ENCODE peak calls at places on chromosome 1, in six cellular contexts. One of them, this sample, is unnamed.

GRCh38 chr1:227889047-227889862 is 58.5 kb downstream of the WNT9A start:
- DNase-seq in cardiac muscle cell: no peak
- DNase-seq in tibial artery: peak
- DNase-seq in psoas muscle: peak
- DNase-seq in astrocyte of the spinal cord: no peak
- DNase-seq in bronchial epithelial cell: no peak
- DNase-seq in this sample: no peak

GRCh38 chr1:19654886-19655717 is 9.6 kb upstream of the HTR6 start:
- DNase-seq in tibial artery: no peak
- DNase-seq in astrocyte of the spinal cord: no peak
- DNase-seq in bronchial epithelial cell: no peak
- DNase-seq in cardiac muscle cell: no peak
- DNase-seq in psoas muscle: peak
- DNase-seq in this sample: no peak

GRCh38 chr1:172746091-172746949 is 87.4 kb downstream of the FASLG start:
- DNase-seq in tibial artery: no peak
- DNase-seq in psoas muscle: no peak
- DNase-seq in cardiac muscle cell: peak
- DNase-seq in astrocyte of the spinal cord: peak
- DNase-seq in bronchial epithelial cell: peak
- DNase-seq in this sample: peak

GRCh38 chr1:196115641-196116040 is 492.6 kb downstream of the KCNT2 start:
- DNase-seq in cardiac muscle cell: peak
- DNase-seq in astrocyte of the spinal cord: peak
- DNase-seq in bronchial epithelial cell: peak
- DNase-seq in psoas muscle: peak
- DNase-seq in tibial artery: peak
- DNase-seq in this sample: peak

GRCh38 chr1:114369930-114370329 is 141.1 kb downstream of the TRIM33 start:
- DNase-seq in astrocyte of the spinal cord: no peak
- DNase-seq in bronchial epithelial cell: peak
- DNase-seq in tibial artery: no peak
- DNase-seq in cardiac muscle cell: peak
- DNase-seq in psoas muscle: no peak
- DNase-seq in this sample: no peak

GRCh38 chr1:205810448-205811157 is 2.4 kb downstream of the SLC41A1 start:
- DNase-seq in bronchial epithelial cell: no peak
- DNase-seq in astrocyte of the spinal cord: peak
- DNase-seq in psoas muscle: no peak
- DNase-seq in tibial artery: no peak
- DNase-seq in cardiac muscle cell: peak
- DNase-seq in this sample: no peak

GRCh38 chr1:175548774-175549173 is 194.6 kb downstream of the TNR start:
- DNase-seq in astrocyte of the spinal cord: no peak
- DNase-seq in psoas muscle: no peak
- DNase-seq in cardiac muscle cell: peak
- DNase-seq in bronchial epithelial cell: peak
- DNase-seq in tibial artery: no peak
- DNase-seq in this sample: peak

GRCh38 chr1:36557041-36558000 is 74.6 kb upstream of the CSF3R start:
- DNase-seq in bronchial epithelial cell: no peak
- DNase-seq in astrocyte of the spinal cord: no peak
- DNase-seq in psoas muscle: no peak
- DNase-seq in cardiac muscle cell: no peak
- DNase-seq in tibial artery: peak
- DNase-seq in this sample: no peak

GRCh38 chr1:67840449-67840848 is 7.2 kb upstream of the GNG12 start:
- DNase-seq in tibial artery: no peak
- DNase-seq in astrocyte of the spinal cord: peak
- DNase-seq in cardiac muscle cell: peak
- DNase-seq in bronchial epithelial cell: peak
- DNase-seq in psoas muscle: no peak
- DNase-seq in this sample: peak

GRCh38 chr1:40036574-40036973 is 4.0 kb upstream of the CAP1 start:
- DNase-seq in tibial artery: peak
- DNase-seq in astrocyte of the spinal cord: peak
- DNase-seq in cardiac muscle cell: peak
- DNase-seq in psoas muscle: peak
- DNase-seq in bronchial epithelial cell: peak
- DNase-seq in this sample: peak

GRCh38 chr1:213423041-213423440 is 372.0 kb downstream of the RPS6KC1 start:
- DNase-seq in psoas muscle: no peak
- DNase-seq in bronchial epithelial cell: no peak
- DNase-seq in tibial artery: no peak
- DNase-seq in astrocyte of the spinal cord: no peak
- DNase-seq in cardiac muscle cell: no peak
- DNase-seq in this sample: no peak

GRCh38 chr1:16413191-16413590 is 24.0 kb downstream of the SPATA21 start:
- DNase-seq in bronchial epithelial cell: no peak
- DNase-seq in psoas muscle: no peak
- DNase-seq in tibial artery: no peak
- DNase-seq in astrocyte of the spinal cord: no peak
- DNase-seq in cardiac muscle cell: no peak
- DNase-seq in this sample: no peak

GRCh38 chr1:203286161-203286984 is 18.9 kb upstream of the BTG2 start:
- DNase-seq in tibial artery: peak
- DNase-seq in astrocyte of the spinal cord: no peak
- DNase-seq in cardiac muscle cell: no peak
- DNase-seq in psoas muscle: no peak
- DNase-seq in bronchial epithelial cell: peak
- DNase-seq in this sample: peak

GRCh38 chr1:48680411-48681035 is 96.2 kb downstream of the BEND5 start:
- DNase-seq in tibial artery: no peak
- DNase-seq in bronchial epithelial cell: no peak
- DNase-seq in psoas muscle: no peak
- DNase-seq in astrocyte of the spinal cord: no peak
- DNase-seq in cardiac muscle cell: no peak
- DNase-seq in this sample: no peak
- TF ChIP-seq CTCF in tibial artery: no peak
- TF ChIP-seq CTCF in bronchial epithelial cell: peak
- TF ChIP-seq CTCF in psoas muscle: no peak
- TF ChIP-seq CTCF in astrocyte of the spinal cord: no peak
- TF ChIP-seq CTCF in cardiac muscle cell: no peak
- TF ChIP-seq CTCF in this sample: peak

GRCh38 chr1:72037745-72038343 is 244.5 kb downstream of the NEGR1 start:
- DNase-seq in tibial artery: no peak
- DNase-seq in bronchial epithelial cell: peak
- DNase-seq in cardiac muscle cell: peak
- DNase-seq in astrocyte of the spinal cord: peak
- DNase-seq in psoas muscle: no peak
- DNase-seq in this sample: peak
- TF ChIP-seq CTCF in tibial artery: peak
- TF ChIP-seq CTCF in bronchial epithelial cell: peak
- TF ChIP-seq CTCF in cardiac muscle cell: peak
- TF ChIP-seq CTCF in astrocyte of the spinal cord: peak
- TF ChIP-seq CTCF in psoas muscle: no peak
- TF ChIP-seq CTCF in this sample: peak

DNA sequence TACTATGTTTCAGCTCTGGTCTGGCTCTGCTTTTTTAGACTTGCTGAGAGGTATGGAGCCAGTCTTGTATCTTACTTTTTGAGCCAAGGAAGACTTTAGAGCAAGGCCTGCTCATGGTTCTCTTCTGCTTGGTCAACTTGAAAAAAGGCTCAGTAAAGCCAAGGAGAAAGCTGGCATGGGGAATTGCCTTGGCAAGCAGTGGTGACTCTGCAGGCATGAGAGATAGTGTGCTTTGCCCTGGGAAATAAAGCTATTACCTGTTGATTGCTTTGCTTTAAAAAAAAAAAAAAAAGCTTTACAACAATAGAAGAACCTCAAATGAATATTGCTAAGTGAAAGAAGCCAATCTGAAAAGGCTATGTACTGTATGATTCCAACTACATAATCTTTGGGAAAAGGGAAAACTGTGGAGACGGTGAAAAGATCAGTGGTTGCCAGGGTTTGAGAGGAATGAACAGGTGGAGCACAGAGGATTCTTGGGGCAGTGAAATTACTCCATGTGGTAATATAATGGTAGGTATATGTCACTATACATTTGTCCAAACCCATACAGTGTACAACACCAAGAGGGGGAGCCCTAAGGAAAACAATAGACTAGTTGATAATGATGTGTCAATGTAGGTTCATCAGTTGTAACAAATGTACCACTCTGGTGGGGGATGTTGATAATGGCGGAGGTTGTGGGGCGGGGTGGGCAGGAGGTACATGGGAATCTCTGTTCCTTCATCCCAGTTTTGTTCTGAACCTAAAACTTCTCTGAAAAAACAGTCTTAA is 87.6 kb downstream of the HMCN1 start:
- DNase-seq in bronchial epithelial cell: peak
- DNase-seq in astrocyte of the spinal cord: no peak
- DNase-seq in cardiac muscle cell: no peak
- DNase-seq in psoas muscle: no peak
- DNase-seq in tibial artery: no peak
- DNase-seq in this sample: peak
- TF ChIP-seq CTCF in bronchial epithelial cell: peak
- TF ChIP-seq CTCF in astrocyte of the spinal cord: no peak
- TF ChIP-seq CTCF in cardiac muscle cell: no peak
- TF ChIP-seq CTCF in psoas muscle: no peak
- TF ChIP-seq CTCF in tibial artery: no peak
- TF ChIP-seq CTCF in this sample: peak

DNA sequence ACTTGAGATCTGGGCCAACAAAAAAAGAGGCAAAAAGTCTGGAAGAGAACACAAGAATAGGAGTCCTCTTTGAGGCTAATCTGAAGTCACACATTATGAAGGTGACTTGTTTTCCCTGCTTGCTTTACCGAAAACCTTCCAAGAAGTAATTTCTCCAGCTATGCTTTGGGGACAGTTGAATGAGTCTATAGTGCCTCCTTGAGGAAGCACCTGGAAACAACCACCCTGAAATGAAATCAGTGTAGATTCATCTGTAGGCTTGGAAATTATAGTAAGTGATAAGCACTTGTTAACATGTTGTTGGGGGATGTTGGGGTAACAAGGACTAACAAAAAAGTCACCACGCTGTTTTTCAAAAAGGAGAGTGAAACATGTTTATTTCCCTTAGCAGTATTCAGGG is 23.4 kb upstream of the RPTN start:
- DNase-seq in tibial artery: no peak
- DNase-seq in astrocyte of the spinal cord: peak
- DNase-seq in psoas muscle: no peak
- DNase-seq in cardiac muscle cell: peak
- DNase-seq in bronchial epithelial cell: peak
- DNase-seq in this sample: peak
- TF ChIP-seq CTCF in tibial artery: peak
- TF ChIP-seq CTCF in astrocyte of the spinal cord: peak
- TF ChIP-seq CTCF in psoas muscle: no peak
- TF ChIP-seq CTCF in cardiac muscle cell: peak
- TF ChIP-seq CTCF in bronchial epithelial cell: peak
- TF ChIP-seq CTCF in this sample: peak

GRCh38 chr1:31396633-31397351 is 16.2 kb upstream of the SERINC2 start:
- DNase-seq in cardiac muscle cell: peak
- DNase-seq in astrocyte of the spinal cord: no peak
- DNase-seq in tibial artery: no peak
- DNase-seq in bronchial epithelial cell: peak
- DNase-seq in psoas muscle: no peak
- DNase-seq in this sample: peak
- TF ChIP-seq CTCF in cardiac muscle cell: peak
- TF ChIP-seq CTCF in astrocyte of the spinal cord: peak
- TF ChIP-seq CTCF in tibial artery: no peak
- TF ChIP-seq CTCF in bronchial epithelial cell: peak
- TF ChIP-seq CTCF in psoas muscle: no peak
- TF ChIP-seq CTCF in this sample: peak

DNA sequence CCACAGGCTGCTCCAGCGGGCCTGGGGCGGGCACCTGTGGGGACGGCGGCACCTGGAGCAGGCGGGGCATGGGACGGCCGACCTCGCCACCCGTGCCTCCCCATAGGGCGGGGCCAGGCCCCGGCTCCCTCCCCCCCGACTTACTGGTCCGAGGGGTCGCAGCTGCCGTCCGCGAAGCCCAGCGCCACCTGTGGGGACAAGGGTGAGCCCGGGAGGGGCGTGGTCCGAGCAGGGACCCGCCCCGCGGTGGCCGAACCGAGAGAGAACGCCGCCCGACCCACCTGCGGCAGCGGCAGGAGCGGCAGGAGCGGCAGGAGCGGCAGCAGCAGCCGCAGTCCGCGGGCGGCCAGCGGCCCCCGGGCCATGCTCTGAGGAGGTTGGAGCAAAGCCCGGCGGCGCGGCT is at the start of gene TMEM52:
- DNase-seq in tibial artery: peak
- DNase-seq in cardiac muscle cell: no peak
- DNase-seq in bronchial epithelial cell: no peak
- DNase-seq in astrocyte of the spinal cord: no peak
- DNase-seq in psoas muscle: no peak
- DNase-seq in this sample: no peak
- TF ChIP-seq CTCF in tibial artery: no peak
- TF ChIP-seq CTCF in cardiac muscle cell: no peak
- TF ChIP-seq CTCF in bronchial epithelial cell: peak
- TF ChIP-seq CTCF in astrocyte of the spinal cord: no peak
- TF ChIP-seq CTCF in psoas muscle: no peak
- TF ChIP-seq CTCF in this sample: no peak

GRCh38 chr1:10399487-10399917 is 638 bp downstream of the PGD start:
- DNase-seq in bronchial epithelial cell: peak
- DNase-seq in astrocyte of the spinal cord: peak
- DNase-seq in cardiac muscle cell: peak
- DNase-seq in tibial artery: peak
- DNase-seq in psoas muscle: no peak
- DNase-seq in this sample: peak

GRCh38 chr1:10400013-10400412 is 1.1 kb downstream of the PGD start:
- DNase-seq in psoas muscle: no peak
- DNase-seq in astrocyte of the spinal cord: no peak
- DNase-seq in tibial artery: no peak
- DNase-seq in bronchial epithelial cell: no peak
- DNase-seq in cardiac muscle cell: no peak
- DNase-seq in this sample: no peak

GRCh38 chr1:10398278-10398733 is 558 bp upstream of the PGD start:
- DNase-seq in cardiac muscle cell: no peak
- DNase-seq in tibial artery: no peak
- DNase-seq in bronchial epithelial cell: no peak
- DNase-seq in psoas muscle: no peak
- DNase-seq in astrocyte of the spinal cord: no peak
- DNase-seq in this sample: no peak

GRCh38 chr1:10396870-10397269 is 2.0 kb upstream of the PGD start:
- DNase-seq in bronchial epithelial cell: no peak
- DNase-seq in cardiac muscle cell: no peak
- DNase-seq in tibial artery: no peak
- DNase-seq in astrocyte of the spinal cord: no peak
- DNase-seq in psoas muscle: no peak
- DNase-seq in this sample: no peak

DNA sequence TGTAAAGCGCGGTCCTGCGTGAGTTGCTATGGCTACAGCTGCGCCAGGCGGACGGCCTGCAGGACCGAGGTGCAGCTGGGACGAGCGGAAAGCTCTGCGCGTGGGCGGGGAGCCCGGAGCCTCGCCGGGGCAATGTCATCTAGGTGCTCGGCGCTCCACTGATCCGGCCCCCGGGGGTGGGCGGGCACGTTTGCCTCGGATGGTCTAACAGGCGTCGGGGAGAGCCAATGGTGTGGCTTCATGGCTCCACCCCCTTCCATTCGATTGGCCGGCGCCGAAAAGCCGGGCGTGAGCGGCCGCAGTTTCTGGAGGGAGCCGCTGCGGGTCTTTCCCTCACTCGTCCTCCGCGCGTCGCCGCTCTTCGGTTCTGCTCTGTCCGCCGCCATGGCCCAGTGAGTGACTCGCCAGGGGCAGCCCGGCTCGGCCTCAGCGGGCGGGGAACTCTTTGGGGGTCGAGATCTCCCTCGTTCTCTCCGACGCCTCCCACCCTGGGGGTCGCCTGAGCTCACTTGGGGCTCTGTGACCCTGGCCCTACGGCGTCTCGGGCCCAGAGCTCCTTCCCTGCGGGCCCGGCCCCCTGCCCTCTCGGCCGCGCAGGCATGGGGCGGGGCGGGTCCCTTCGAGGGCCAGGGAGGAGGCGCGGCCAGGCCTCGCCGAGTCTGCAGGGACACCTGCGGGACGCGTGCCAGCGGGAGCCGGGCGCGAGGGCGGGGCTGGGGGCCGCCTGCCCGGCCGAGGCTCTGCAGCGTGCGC is at the start of gene PGD:
- DNase-seq in tibial artery: peak
- DNase-seq in astrocyte of the spinal cord: peak
- DNase-seq in cardiac muscle cell: peak
- DNase-seq in bronchial epithelial cell: peak
- DNase-seq in psoas muscle: peak
- DNase-seq in this sample: peak
- TF ChIP-seq CTCF in tibial artery: peak
- TF ChIP-seq CTCF in astrocyte of the spinal cord: no peak
- TF ChIP-seq CTCF in cardiac muscle cell: peak
- TF ChIP-seq CTCF in bronchial epithelial cell: no peak
- TF ChIP-seq CTCF in psoas muscle: no peak
- TF ChIP-seq CTCF in this sample: no peak

This sample was measured in MCF 10A.